ENCODE peak calls at places on chromosomes 3 and 15, in seven cellular contexts. I, L, F, K, V, J and N are unnamed samples.

GRCh38 chr15:68994149-68994548 is 20.3 kb upstream of the NOX5 start:
- DNase-seq in I (no peak), L (no peak), F (no peak), K (no peak), V (peak; percentile 35), J (no peak), N (peak; percentile 29)

GRCh38 chr3:65992106-65992505 is 46.6 kb downstream of the MAGI1 start:
- DNase-seq in I (no peak), L (no peak), F (no peak), K (no peak), V (peak; percentile 63), J (no peak), N (no peak)

GRCh38 chr15:38690221-38690620 is 125.6 kb upstream of the RASGRP1 start:
- DNase-seq in I (no peak), L (no peak), F (no peak), K (no peak), V (no peak), J (no peak), N (no peak)

GRCh38 chr3:58659051-58659675 is 7.4 kb downstream of the FAM3D start:
- DNase-seq in I (peak; percentile 69), L (no peak), F (peak; percentile 23), K (no peak), V (peak; percentile 42), J (peak; percentile 89), N (no peak)

GRCh38 chr3:13536832-13537231 is 12.1 kb upstream of the FBLN2 start:
- DNase-seq in I (no peak), L (no peak), F (peak; percentile 57), K (no peak), V (no peak), J (peak; percentile 11), N (no peak)

GRCh38 chr15:100106732-100107131 is 235.0 kb downstream of the ADAMTS17 start:
- DNase-seq in I (no peak), L (no peak), F (no peak), K (no peak), V (no peak), J (no peak), N (no peak)

GRCh38 chr3:71011565-71012287 is 571.8 kb downstream of the FOXP1 start:
- DNase-seq in I (no peak), L (no peak), F (peak; percentile 8), K (no peak), V (no peak), J (no peak), N (no peak)

GRCh38 chr15:82312611-82313349 is 36.5 kb downstream of the GOLGA6L10 start:
- DNase-seq in I (no peak), L (no peak), F (no peak), K (no peak), V (peak; percentile 27), J (no peak), N (no peak)

GRCh38 chr15:69393831-69394491 is 20.2 kb upstream of the KIF23 start:
- DNase-seq in I (no peak), L (no peak), F (peak; percentile 45), K (no peak), V (peak; percentile 42), J (no peak), N (no peak)

GRCh38 chr15:58865420-58865880 is 68.0 kb downstream of the SLTM start:
- DNase-seq in I (no peak), L (no peak), F (no peak), K (no peak), V (no peak), J (peak; percentile 62), N (no peak)

GRCh38 chr15:35089556-35089955 is 4.5 kb upstream of the NANOGP8 start:
- DNase-seq in I (no peak), L (no peak), F (no peak), K (no peak), V (no peak), J (no peak), N (no peak)

GRCh38 chr15:26667222-26667988 is 105.5 kb downstream of the GABRB3 start:
- DNase-seq in I (no peak), L (peak; percentile 8), F (no peak), K (no peak), V (no peak), J (no peak), N (no peak)

GRCh38 chr15:39785139-39785538 is 2.5 kb upstream of the FSIP1 start:
- DNase-seq in I (no peak), L (no peak), F (no peak), K (no peak), V (no peak), J (no peak), N (no peak)

GRCh38 chr15:60115579-60116415 is 111.7 kb downstream of the FOXB1 start:
- DNase-seq in I (no peak), L (no peak), F (peak; percentile 82), K (no peak), V (peak; percentile 18), J (no peak), N (no peak)

GRCh38 chr15:66881173-66881905 is 179.3 kb downstream of the SMAD6 start:
- DNase-seq in I (no peak), L (no peak), F (no peak), K (no peak), V (no peak), J (no peak), N (no peak)

GRCh38 chr3:110456001-110456400 is 615.6 kb upstream of the NECTIN3 start:
- DNase-seq in I (no peak), L (no peak), F (no peak), K (no peak), V (no peak), J (no peak), N (no peak)

GRCh38 chr15:74610302-74610951 is 5.2 kb upstream of the CLK3 start:
- DNase-seq in I (no peak), L (no peak), F (no peak), K (no peak), V (no peak), J (peak; percentile 82), N (no peak)

GRCh38 chr15:68210821-68211655 is 5.9 kb upstream of the CALML4 start:
- DNase-seq in I (peak; percentile 74), L (peak; percentile 79), F (no peak), K (peak; percentile 17), V (no peak), J (peak; percentile 96), N (no peak)